ENCODE peak calls at places on chromosome 7, in six cellular contexts. Q, Z, I, V, F and R are unnamed samples.

GRCh38 chr7:136326045-136326610 is 349.0 kb upstream of the MTPN start:
- DNase-seq in Q (no peak), Z (no peak), I (no peak), V (no peak), F (no peak), R (no peak)

GRCh38 chr7:105656922-105657521 is 75.7 kb upstream of the EFCAB10 start:
- DNase-seq in Q (no peak), Z (peak), I (peak), V (peak), F (peak), R (peak)

GRCh38 chr7:111903797-111904196 is 302.4 kb downstream of the DOCK4 start:
- DNase-seq in Q (no peak), Z (no peak), I (no peak), V (no peak), F (no peak), R (no peak)

GRCh38 chr7:19939746-19940145 is 166.3 kb upstream of the TMEM196 start:
- DNase-seq in Q (no peak), Z (peak), I (no peak), V (no peak), F (no peak), R (no peak)

GRCh38 chr7:142795339-142795863 is 24.6 kb downstream of the PRSS2 start:
- DNase-seq in Q (no peak), Z (no peak), I (peak), V (no peak), F (peak), R (peak)

GRCh38 chr7:67732898-67733297 is 736.3 kb downstream of the TYW1 start:
- DNase-seq in Q (no peak), Z (no peak), I (no peak), V (no peak), F (no peak), R (no peak)

GRCh38 chr7:98186452-98187137 is 24.6 kb upstream of the BHLHA15 start:
- DNase-seq in Q (no peak), Z (peak), I (no peak), V (no peak), F (no peak), R (no peak)

GRCh38 chr7:101558742-101559325 is 70.3 kb downstream of the MYL10 start:
- DNase-seq in Q (no peak), Z (no peak), I (no peak), V (no peak), F (no peak), R (no peak)

GRCh38 chr7:134421998-134422397 is 36.9 kb downstream of the AKR1B1 start:
- DNase-seq in Q (no peak), Z (peak), I (no peak), V (no peak), F (no peak), R (no peak)

GRCh38 chr7:130887182-130888016 is 153.4 kb upstream of the KLF14 start:
- DNase-seq in Q (no peak), Z (peak), I (no peak), V (no peak), F (peak), R (no peak)

GRCh38 chr7:100449190-100449795 is 13.0 kb upstream of the PPP1R35 start:
- DNase-seq in Q (no peak), Z (no peak), I (no peak), V (no peak), F (no peak), R (no peak)

GRCh38 chr7:135180122-135180521 is 9.6 kb upstream of the CYREN start:
- DNase-seq in Q (no peak), Z (no peak), I (no peak), V (no peak), F (no peak), R (no peak)

GRCh38 chr7:102934670-102935069 is 21.9 kb downstream of the LRRC17 start:
- DNase-seq in Q (no peak), Z (no peak), I (no peak), V (peak), F (no peak), R (no peak)

GRCh38 chr7:20991544-20991943 is 204.9 kb upstream of the SP8 start:
- DNase-seq in Q (no peak), Z (no peak), I (no peak), V (peak), F (no peak), R (no peak)